ENCODE peak calls at places on chromosomes 6 and 20, in ten cellular contexts. L is brain microvascular endothelial cell, G is heart left ventricle, B is fibroblast of pulmonary artery, V is cardiac fibroblast, O is psoas muscle, K is fibroblast of mammary gland, N is dorsolateral prefrontal cortex, W is tibial nerve, Z is BJ. U is an unnamed sample.

GRCh38 chr6:157954150-157955117 is 27.2 kb upstream of the SYNJ2 start:
- DNase-seq in L (no peak), G (no peak), B (peak; percentile 65), V (peak; percentile 54), O (no peak), K (peak; percentile 29), N (no peak), W (no peak), Z (peak; percentile 47), U (no peak)

GRCh38 chr6:43125555-43125954 is 45.5 kb upstream of the SRF start:
- DNase-seq in L (peak; percentile 34), G (no peak), B (no peak), V (peak; percentile 19), O (no peak), K (peak; percentile 57), N (no peak), W (no peak), Z (no peak), U (no peak)

GRCh38 chr6:36754582-36755434 is 57.2 kb downstream of the RAB44 start:
- DNase-seq in L (no peak), G (no peak), B (no peak), V (no peak), O (no peak), K (no peak), N (no peak), W (no peak), Z (no peak), U (no peak)

GRCh38 chr6:80566361-80566760 is 459.9 kb downstream of the BCKDHB start:
- DNase-seq in L (no peak), G (no peak), B (no peak), V (no peak), O (no peak), K (no peak), N (no peak), W (no peak), Z (no peak), U (no peak)

GRCh38 chr6:132020138-132020551 is 69.0 kb upstream of the CCN2 start:
- DNase-seq in L (no peak), G (no peak), B (peak; percentile 7), V (peak; percentile 48), O (peak; percentile 60), K (peak; percentile 58), N (no peak), W (peak; percentile 55), Z (no peak), U (no peak)

GRCh38 chr6:4858194-4859028 is 82.2 kb downstream of the CDYL start:
- DNase-seq in L (no peak), G (no peak), B (no peak), V (no peak), O (no peak), K (no peak), N (no peak), W (no peak), Z (no peak), U (no peak)

GRCh38 chr6:108368431-108369030 is 73.7 kb downstream of the AFG1L start:
- DNase-seq in L (no peak), G (no peak), B (no peak), V (no peak), O (no peak), K (no peak), N (no peak), W (no peak), Z (no peak), U (no peak)

GRCh38 chr6:149211046-149211571 is 106.4 kb upstream of the TAB2 start:
- DNase-seq in L (peak; percentile 53), G (no peak), B (peak; percentile 70), V (peak; percentile 60), O (no peak), K (peak; percentile 57), N (no peak), W (no peak), Z (no peak), U (no peak)

GRCh38 chr6:154408906-154409500 is 52.4 kb upstream of the IPCEF1 start:
- DNase-seq in L (peak; percentile 62), G (no peak), B (peak; percentile 52), V (peak; percentile 54), O (no peak), K (peak; percentile 35), N (no peak), W (no peak), Z (no peak), U (no peak)

GRCh38 chr20:61205769-61206168 is 46.3 kb upstream of the CDH4 start:
- DNase-seq in L (no peak), G (no peak), B (no peak), V (no peak), O (no peak), K (no peak), N (no peak), W (no peak), Z (no peak), U (no peak)

GRCh38 chr6:1312444-1313363 is 806 bp downstream of the FOXQ1 start:
- DNase-seq in L (no peak), G (no peak), B (no peak), V (no peak), O (no peak), K (no peak), N (no peak), W (no peak), Z (no peak), U (no peak)

GRCh38 chr6:116329156-116329555 is 41.6 kb upstream of the DSE start:
- DNase-seq in L (no peak), G (no peak), B (no peak), V (peak; percentile 37), O (no peak), K (no peak), N (no peak), W (no peak), Z (no peak), U (no peak)

GRCh38 chr6:101116337-101116736 is 235.2 kb upstream of the ASCC3 start:
- DNase-seq in L (no peak), G (no peak), B (no peak), V (no peak), O (no peak), K (no peak), N (no peak), W (no peak), Z (no peak), U (no peak)
- TF ChIP-seq CTCF in L (no peak), G (no peak), B (no peak), V (no peak), O (no peak), K (no peak), N (no peak), W (no peak), Z (no peak), U (no peak)

GRCh38 chr6:11092654-11093053 is 980 bp upstream of the SMIM13 start:
- DNase-seq in L (no peak), G (no peak), B (no peak), V (no peak), O (no peak), K (no peak), N (no peak), W (no peak), Z (no peak), U (no peak)
- H3K4me3 ChIP-seq in L (peak overlapping the region; percentile 98), G (peak overlapping the region; percentile 92), B (peak overlapping the region; percentile 91), V (peak overlapping the region; percentile 98), O (peak overlapping the region; percentile 88), K (peak overlapping the region; percentile 91), N (no peak overlapping the region), W (peak overlapping the region; percentile 90), Z (peak overlapping the region; percentile 99), U (peak overlapping the region; percentile 80)

GRCh38 chr20:63027425-63028389 is 20.9 kb upstream of the BHLHE23 start:
- DNase-seq in L (no peak), G (peak; percentile 30), B (no peak), V (no peak), O (peak; percentile 25), K (no peak), N (no peak), W (no peak), Z (no peak), U (no peak)

GRCh38 chr20:63032026-63032800 is 25.4 kb upstream of the BHLHE23 start:
- DNase-seq in L (no peak), G (peak; percentile 26), B (no peak), V (no peak), O (peak; percentile 30), K (no peak), N (no peak), W (no peak), Z (no peak), U (no peak)

GRCh38 chr20:63028461-63028921 is 21.7 kb upstream of the BHLHE23 start:
- DNase-seq in L (no peak), G (peak; percentile 22), B (no peak), V (no peak), O (peak; percentile 15), K (no peak), N (no peak), W (no peak), Z (no peak), U (no peak)

GRCh38 chr20:63031251-63032014 is 24.7 kb upstream of the BHLHE23 start:
- DNase-seq in L (no peak), G (peak; percentile 54), B (no peak), V (no peak), O (peak; percentile 41), K (no peak), N (no peak), W (no peak), Z (no peak), U (no peak)

DNA sequence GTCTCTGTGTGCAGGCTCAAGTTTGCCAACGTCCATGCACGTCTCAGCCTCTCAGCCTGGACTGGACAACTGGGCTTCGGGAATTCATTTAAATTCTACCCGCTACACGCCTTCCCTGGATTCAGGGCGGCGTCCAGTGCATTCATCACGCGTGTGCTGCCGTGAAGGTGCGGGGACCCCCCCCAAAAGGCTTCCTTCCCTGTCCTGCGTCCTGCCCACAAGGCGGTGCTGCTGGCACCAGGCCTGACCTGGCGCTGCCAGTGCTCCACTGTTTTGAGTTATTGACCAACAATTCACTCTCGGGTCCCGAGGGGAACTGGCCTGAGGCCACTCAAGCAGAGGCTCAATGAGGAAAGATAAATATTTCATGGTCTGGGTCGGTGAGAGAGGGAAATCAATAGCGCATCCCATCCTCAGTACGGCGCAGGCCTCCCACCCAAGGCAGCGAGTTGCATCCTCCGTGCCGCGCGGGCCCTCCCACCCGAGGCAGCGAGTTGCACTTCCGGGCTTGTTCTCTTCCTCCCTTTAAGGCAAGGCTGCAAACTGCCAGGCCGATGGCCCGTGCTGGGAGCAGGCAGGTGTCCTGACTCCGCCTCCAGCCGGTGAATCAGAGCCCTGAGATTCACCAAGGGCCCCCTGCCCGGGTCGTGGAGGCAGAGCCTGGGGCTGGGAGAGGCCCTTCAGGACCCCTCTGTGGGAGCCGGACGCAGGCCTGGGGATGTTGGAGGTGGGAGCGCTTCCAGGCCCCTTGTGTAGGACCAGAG is 22.8 kb upstream of the BHLHE23 start:
- DNase-seq in L (no peak), G (peak; percentile 57), B (no peak), V (no peak), O (peak; percentile 52), K (no peak), N (no peak), W (no peak), Z (no peak), U (no peak)
- TF ChIP-seq CTCF in L (no peak), G (no peak), B (no peak), V (no peak), O (no peak), K (no peak), N (no peak), W (no peak), Z (no peak), U (no peak)

DNA sequence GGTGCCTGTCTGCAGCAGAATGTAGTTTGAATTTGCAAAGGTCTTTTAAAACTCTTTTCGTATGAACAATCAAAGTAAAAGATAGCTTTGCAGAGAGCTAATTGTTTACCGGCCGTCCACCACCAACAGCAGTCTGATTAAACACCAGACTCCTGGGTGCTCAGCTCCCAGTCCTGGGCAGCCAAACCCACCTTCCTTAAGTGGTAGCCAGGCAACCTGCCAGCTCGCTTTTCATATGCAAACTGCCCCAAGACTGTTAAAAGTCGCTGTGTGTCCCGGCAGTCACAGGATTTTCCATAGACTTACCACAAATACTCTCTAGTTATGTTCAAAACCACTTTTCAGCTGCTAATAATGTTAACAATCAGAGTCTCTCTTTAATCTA is 849 bp downstream of the THBS2 start:
- DNase-seq in L (no peak), G (no peak), B (peak; percentile 49), V (peak; percentile 36), O (no peak), K (no peak), N (no peak), W (no peak), Z (no peak), U (no peak)
- H3K4me3 ChIP-seq in L (peak overlapping the region; percentile 87), G (peak overlapping the region; percentile 40), B (peak overlapping the region; percentile 75), V (peak overlapping the region; percentile 60), O (peak overlapping the region; percentile 23), K (peak overlapping the region; percentile 97), N (peak overlapping the region; percentile 12), W (peak overlapping the region; percentile 42), Z (peak overlapping the region; percentile 74), U (peak overlapping the region; percentile 75)